ENCODE peak calls at places on chromosome 21, in nine cellular contexts. C, N, K, J, W, L, G, M and F are unnamed samples. For H3K4me1 and H3K27me3, the result is how much of the 10 kb centered on the place peaks cover.

GRCh38 chr21:27831821-27832569 is 865.1 kb upstream of the ADAMTS5 start:
- DNase-seq in W (no peak), M (no peak), N (no peak), K (no peak), G (no peak), J (no peak), C (no peak), L (no peak), F (no peak)

GRCh38 chr21:27077501-27077900 is 110.6 kb upstream of the ADAMTS5 start:
- DNase-seq in C (peak), M (no peak), W (no peak), N (no peak), K (no peak), G (no peak), J (no peak), L (no peak), F (no peak)

GRCh38 chr21:25005388-25005787 is 601.9 kb downstream of the MRPL39 start:
- DNase-seq in N (no peak), K (no peak), L (no peak), M (no peak), W (no peak), J (no peak), C (no peak), G (no peak), F (no peak)

GRCh38 chr21:39562791-39563770 is 49.7 kb upstream of the B3GALT5 start:
- DNase-seq in W (no peak), C (no peak), M (no peak), L (no peak), G (no peak), N (no peak), K (no peak), J (no peak), F (no peak)

GRCh38 chr21:37041706-37042271 is 31.1 kb downstream of the PIGP start:
- DNase-seq in L (no peak), C (no peak), K (no peak), J (no peak), W (no peak), N (no peak), G (no peak), M (no peak), F (no peak)

GRCh38 chr21:39051561-39051949 is 131.7 kb downstream of the PSMG1 start:
- DNase-seq in W (no peak), N (no peak), M (no peak), L (no peak), G (no peak), C (no peak), K (no peak), J (no peak), F (no peak)

GRCh38 chr21:37281993-37282392 is 14.9 kb upstream of the VPS26C start:
- DNase-seq in L (no peak), K (no peak), G (no peak), M (no peak), J (no peak), W (no peak), N (no peak), C (no peak), F (no peak)

GRCh38 chr21:40143822-40144525 is 276.7 kb downstream of the PCP4 start:
- DNase-seq in M (peak), G (no peak), C (peak), W (peak), J (peak), K (no peak), L (peak), N (peak), F (no peak)

GRCh38 chr21:28884481-28884880 is 108.2 kb downstream of the LTN1 start:
- DNase-seq in J (no peak), C (no peak), W (no peak), G (no peak), L (no peak), M (no peak), N (no peak), K (no peak), F (no peak)

GRCh38 chr21:36461918-36462486 is 17.9 kb downstream of the CLDN14 start:
- DNase-seq in L (no peak), C (no peak), M (no peak), N (no peak), K (no peak), G (no peak), J (no peak), W (no peak), F (no peak)

GRCh38 chr21:26391166-26391565 is 181.9 kb downstream of the CYYR1 start:
- DNase-seq in C (peak), K (no peak), G (no peak), L (no peak), M (no peak), W (no peak), J (no peak), N (no peak), F (no peak)

GRCh38 chr21:14273736-14274538 is 58.0 kb downstream of the RBM11 start:
- DNase-seq in K (peak), G (peak), J (peak), L (no peak), W (no peak), C (no peak), M (peak), N (no peak), F (no peak)

GRCh38 chr21:36661511-36662309 is 37.2 kb upstream of the SIM2 start:
- DNase-seq in M (no peak), J (peak), N (no peak), K (no peak), C (no peak), L (no peak), W (peak), G (no peak), F (no peak)

GRCh38 chr21:24895885-24896734 is 711.2 kb downstream of the MRPL39 start:
- DNase-seq in G (no peak), N (no peak), W (no peak), M (no peak), J (peak), C (no peak), K (no peak), L (peak), F (no peak)

GRCh38 chr21:34724131-34724856 is 55.5 kb downstream of the CLIC6 start:
- DNase-seq in L (no peak), N (no peak), K (no peak), J (peak), G (no peak), C (no peak), M (no peak), W (no peak), F (no peak)

GRCh38 chr21:16797530-16797929 is 715.3 kb upstream of the CXADR start:
- DNase-seq in J (no peak), L (no peak), C (no peak), G (no peak), N (no peak), W (no peak), M (no peak), K (no peak), F (no peak)

GRCh38 chr21:31716106-31716505 is 15.8 kb downstream of the SCAF4 start:
- DNase-seq in G (no peak), L (no peak), J (no peak), M (no peak), C (no peak), W (no peak), K (no peak), N (no peak), F (no peak)

GRCh38 chr21:31713973-31714740 is 17.8 kb downstream of the SCAF4 start:
- DNase-seq in J (no peak), L (no peak), M (no peak), G (no peak), W (no peak), C (no peak), N (no peak), K (no peak), F (no peak)

GRCh38 chr21:31713115-31713514 is 18.8 kb downstream of the SCAF4 start:
- DNase-seq in N (no peak), J (no peak), K (no peak), M (no peak), L (no peak), G (no peak), C (no peak), W (no peak), F (no peak)

GRCh38 chr21:31711745-31712144 is 20.2 kb downstream of the SCAF4 start:
- DNase-seq in W (no peak), K (no peak), C (no peak), G (no peak), J (no peak), M (no peak), L (no peak), N (no peak), F (no peak)

GRCh38 chr21:31714741-31715365 is 17.1 kb downstream of the SCAF4 start:
- DNase-seq in G (no peak), J (no peak), W (no peak), C (no peak), M (no peak), N (no peak), K (no peak), L (no peak), F (no peak)
- H3K4me1 ChIP-seq in G (half or more), J (half or more), W (under half), C (under half), M (under half), N (half or more), K (under half), L (under half), F (under half)

GRCh38 chr21:21387891-21388290 is 389.7 kb downstream of the NCAM2 start:
- DNase-seq in N (no peak), W (no peak), C (no peak), G (no peak), L (no peak), K (no peak), M (no peak), J (no peak), F (no peak)
- TF ChIP-seq CTCF in N (no peak), W (no peak), C (no peak), G (no peak), L (no peak), K (no peak), M (no peak), J (no peak), F (no peak)

DNA sequence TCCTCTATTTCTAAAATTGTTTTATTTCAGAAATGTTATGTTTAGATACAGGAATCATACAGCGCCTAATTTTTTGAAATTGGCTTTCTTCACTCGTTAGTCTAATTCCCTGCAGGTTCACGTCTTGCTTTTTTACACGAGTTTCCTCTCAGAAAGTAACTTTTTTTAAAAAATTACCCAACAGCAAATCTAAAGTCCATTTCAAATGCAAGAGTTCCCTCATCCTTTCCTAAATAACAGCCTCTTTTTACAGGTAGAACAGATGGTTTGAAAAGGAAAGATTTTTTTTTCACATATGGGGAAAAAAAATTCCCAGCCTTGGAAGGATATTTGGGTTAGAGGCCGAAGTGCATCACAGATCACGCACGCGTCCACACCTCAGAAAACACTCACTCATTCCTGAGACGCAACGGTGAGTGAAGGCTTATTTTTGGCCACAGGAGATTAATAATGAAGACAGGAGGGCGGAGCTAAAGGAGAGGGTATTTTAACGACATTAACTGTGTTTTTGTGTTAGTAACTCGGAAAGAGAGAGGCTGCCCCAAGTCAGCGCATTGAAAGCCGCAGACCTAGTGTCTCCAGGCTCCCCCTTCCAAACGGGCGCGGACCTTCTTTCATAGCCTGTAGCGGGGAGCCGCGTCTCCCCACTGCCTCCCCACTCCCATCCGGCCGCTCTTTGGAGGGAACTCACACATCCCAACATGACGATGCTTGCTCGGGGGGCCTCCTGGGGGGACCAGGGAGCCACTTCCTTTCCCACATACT is 936 bp upstream of the RIPK4 start:
- DNase-seq in K (no peak), J (no peak), W (no peak), G (no peak), C (no peak), N (no peak), L (no peak), M (no peak), F (peak)
- H3K27me3 ChIP-seq in K (half or more), J (under half), W (under half), G (half or more), C (under half), N (half or more), L (under half), M (under half), F (under half)

DNA sequence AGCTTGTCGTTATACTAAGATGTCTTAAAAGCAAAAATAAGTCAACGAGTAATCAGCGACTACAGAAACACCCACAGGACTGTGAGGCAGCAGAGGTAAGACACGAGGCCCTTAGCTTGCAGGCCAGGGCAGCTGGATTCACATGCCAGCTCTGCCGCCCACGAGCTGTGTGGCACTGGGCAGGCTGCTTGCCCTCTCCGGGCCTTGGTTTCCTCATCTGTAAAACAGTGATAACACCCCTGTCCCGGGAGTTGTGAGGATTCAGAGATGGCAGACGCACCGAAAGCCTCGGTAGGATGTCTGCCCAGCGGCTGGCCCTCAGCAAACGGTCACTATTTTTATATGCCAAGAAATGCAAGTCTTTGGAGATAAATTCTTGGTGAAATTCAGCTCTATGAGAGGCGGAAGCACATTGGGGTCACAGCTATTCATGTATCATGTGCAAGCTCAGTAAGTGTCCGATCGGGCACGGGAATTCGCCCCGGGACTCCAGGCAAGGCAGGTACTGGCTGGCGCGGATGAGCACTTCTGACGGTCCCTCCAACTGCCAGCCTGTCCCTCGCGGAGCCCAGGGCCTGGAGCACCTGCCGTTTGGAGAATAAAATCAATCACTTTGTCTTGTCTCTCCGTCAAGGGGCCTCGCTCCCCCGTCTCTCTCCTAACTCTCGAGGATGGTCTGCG is 1.1 kb downstream of the C2CD2 start:
- DNase-seq in L (no peak), M (no peak), G (peak), N (no peak), W (no peak), C (no peak), K (no peak), J (no peak), F (no peak)
- H3K4me1 ChIP-seq in L (under half), M (under half), G (under half), N (half or more), W (under half), C (under half), K (under half), J (half or more), F (under half)

GRCh38 chr21:45922648-45923047 is 58.9 kb upstream of the COL6A1 start:
- DNase-seq in L (no peak), M (peak), G (no peak), C (no peak), K (no peak), N (no peak), W (no peak), J (no peak), F (no peak)

GRCh38 chr21:45920824-45921600 is 60.6 kb upstream of the COL6A1 start:
- DNase-seq in N (no peak), J (no peak), G (no peak), C (no peak), L (no peak), K (no peak), W (no peak), M (no peak), F (no peak)

GRCh38 chr21:45923146-45923545 is 58.4 kb upstream of the COL6A1 start:
- DNase-seq in M (peak), J (peak), G (peak), C (no peak), W (peak), N (peak), L (peak), K (peak), F (no peak)

GRCh38 chr21:45919593-45919992 is 62.0 kb upstream of the COL6A1 start:
- DNase-seq in J (no peak), K (no peak), C (no peak), W (no peak), L (no peak), M (peak), G (no peak), N (no peak), F (no peak)

GRCh38 chr21:45921917-45922316 is 59.7 kb upstream of the COL6A1 start:
- DNase-seq in G (no peak), J (no peak), W (no peak), K (no peak), M (peak), C (no peak), L (no peak), N (no peak), F (no peak)
- TF ChIP-seq CTCF in G (no peak), J (no peak), W (no peak), K (no peak), M (no peak), C (no peak), L (no peak), N (no peak), F (no peak)

GRCh38 chr21:33149166-33149565 is 79.2 kb downstream of the OLIG1 start:
- DNase-seq in J (no peak), K (no peak), C (no peak), M (no peak), G (no peak), L (no peak), W (no peak), N (no peak), F (no peak)
- H3K27me3 ChIP-seq in J (under half), K (under half), C (under half), M (under half), G (under half), L (under half), W (under half), N (half or more), F (under half)

GRCh38 chr21:44087426-44088400 is 19.5 kb upstream of the PWP2 start:
- DNase-seq in L (peak), N (no peak), C (no peak), W (no peak), K (peak), J (peak), M (no peak), G (no peak), F (no peak)

GRCh38 chr21:44088401-44088780 is 18.8 kb upstream of the PWP2 start:
- DNase-seq in J (peak), G (no peak), L (no peak), N (no peak), W (no peak), K (no peak), M (no peak), C (no peak), F (no peak)

GRCh38 chr21:44084496-44085241 is 22.5 kb upstream of the PWP2 start:
- DNase-seq in C (no peak), L (peak), N (no peak), K (no peak), G (no peak), J (peak), W (no peak), M (no peak), F (no peak)

GRCh38 chr21:44085491-44086321 is 21.5 kb upstream of the PWP2 start:
- DNase-seq in M (no peak), G (no peak), W (no peak), C (no peak), N (no peak), L (peak), J (peak), K (no peak), F (no peak)

GRCh38 chr21:44086636-44087425 is 20.4 kb upstream of the PWP2 start:
- DNase-seq in L (peak), G (no peak), M (no peak), K (no peak), C (no peak), W (no peak), N (no peak), J (peak), F (no peak)
- H3K4me1 ChIP-seq in L (under half), G (under half), M (under half), K (half or more), C (under half), W (under half), N (under half), J (half or more), F (under half)

DNA sequence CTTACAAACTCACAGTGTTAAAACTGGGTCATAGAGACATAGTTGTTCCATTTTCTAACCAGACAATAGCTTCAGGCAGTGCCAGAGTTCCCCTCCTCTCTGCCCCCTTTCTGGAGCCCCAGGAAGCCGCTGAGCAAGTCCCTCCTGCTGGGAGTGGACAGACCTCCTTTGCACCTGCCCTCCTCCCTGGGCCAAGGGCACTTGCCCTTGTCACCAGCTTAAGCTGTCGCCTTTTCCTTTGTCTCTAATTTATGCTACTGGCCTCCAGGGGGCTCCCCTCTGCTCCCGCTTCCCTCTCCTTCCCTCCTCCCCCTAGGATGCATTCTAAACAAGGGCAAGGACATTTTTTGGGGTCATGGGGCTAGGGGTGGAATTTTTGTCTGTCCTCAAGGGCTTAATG is 182.4 kb downstream of the MIS18A start:
- DNase-seq in G (no peak), J (no peak), L (no peak), K (no peak), N (no peak), M (no peak), C (no peak), W (peak), F (no peak)
- TF ChIP-seq CTCF in G (no peak), J (no peak), L (no peak), K (no peak), N (peak), M (no peak), C (peak), W (peak), F (peak)

DNA sequence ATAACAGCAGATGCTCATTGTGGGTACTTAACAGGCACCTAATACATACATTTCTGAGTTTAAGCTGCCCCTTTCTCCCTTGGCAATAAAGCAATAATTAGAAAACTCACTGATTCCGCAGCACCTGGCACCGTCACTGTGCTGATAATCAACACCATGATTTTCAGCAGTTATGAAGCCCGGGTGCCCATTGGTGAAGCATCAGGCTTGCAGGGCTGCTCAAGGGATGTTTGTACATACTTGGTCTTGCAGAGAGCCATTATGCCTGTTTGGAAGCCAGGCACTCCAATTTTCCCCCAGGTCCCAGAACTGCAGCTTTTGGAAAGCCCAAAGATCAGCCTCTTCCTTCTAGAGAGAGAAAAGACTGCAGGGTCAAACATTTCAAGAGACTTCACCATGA is 44.3 kb downstream of the OLIG1 start:
- DNase-seq in W (no peak), G (no peak), N (no peak), M (no peak), J (no peak), C (no peak), K (no peak), L (no peak), F (no peak)
- H3K27me3 ChIP-seq in W (under half), G (half or more), N (under half), M (under half), J (half or more), C (under half), K (half or more), L (under half), F (half or more)